ENCODE peak calls at places on chromosome 21, in ten cellular contexts. S is fibroblast of lung, L is AG09309, P is IMR-90, W is left ventricle myocardium inferior, V is PC-9, G is HCT116, M is sigmoid colon, K is colonic mucosa, C is prostate gland. D is an unnamed sample.

GRCh38 chr21:33266050-33266783 is at the start of gene IL10RB:
- DNase-seq in L (no peak), M (peak; percentile 80), C (peak; percentile 73), W (peak; percentile 81), P (peak; percentile 39), S (peak; percentile 54), K (peak; percentile 87), G (no peak), V (peak; percentile 55), D (no peak)

GRCh38 chr21:32929633-32930038 is 96.1 kb upstream of the OLIG2 start:
- DNase-seq in K (no peak), M (no peak), S (no peak), P (no peak), G (no peak), L (no peak), W (no peak), C (no peak), V (no peak), D (no peak)

GRCh38 chr21:21165063-21165645 is 166.9 kb downstream of the NCAM2 start:
- DNase-seq in P (peak; percentile 97), M (no peak), L (peak; percentile 34), G (no peak), W (no peak), S (peak; percentile 99), K (no peak), V (no peak), C (no peak), D (peak; percentile 92)

GRCh38 chr21:30990514-30991304 is 47.6 kb downstream of the KRTAP19-8 start:
- DNase-seq in K (no peak), C (no peak), V (no peak), S (no peak), M (no peak), P (no peak), G (no peak), L (no peak), W (no peak), D (no peak)

GRCh38 chr21:32332463-32332951 is 33.9 kb downstream of the MRAP start:
- DNase-seq in P (no peak), S (peak; percentile 10), W (no peak), M (no peak), C (no peak), V (no peak), K (no peak), G (no peak), L (no peak), D (no peak)

GRCh38 chr21:26918318-26919065 is 48.4 kb downstream of the ADAMTS5 start:
- DNase-seq in M (no peak), C (no peak), V (no peak), K (no peak), S (peak; percentile 15), L (peak; percentile 25), G (no peak), W (no peak), P (peak; percentile 89), D (no peak)

GRCh38 chr21:29208666-29209059 is 78.2 kb downstream of the MAP3K7CL start:
- DNase-seq in V (no peak), K (no peak), G (no peak), S (peak; percentile 96), W (no peak), M (no peak), C (no peak), P (peak; percentile 93), L (no peak), D (peak; percentile 58)

GRCh38 chr21:32794643-32795042 is 23.1 kb upstream of the PAXBP1 start:
- DNase-seq in M (no peak), C (no peak), V (no peak), L (no peak), K (no peak), G (no peak), S (peak; percentile 29), W (no peak), P (no peak), D (no peak)

GRCh38 chr21:45102391-45102932 is 28.1 kb downstream of the ADARB1 start:
- DNase-seq in S (peak; percentile 35), P (no peak), K (peak; percentile 61), C (peak; percentile 48), G (peak; percentile 26), M (no peak), V (peak; percentile 33), L (peak; percentile 55), W (no peak), D (no peak)

GRCh38 chr21:35338281-35338680 is 289.2 kb upstream of the RUNX1 start:
- DNase-seq in P (no peak), M (no peak), V (no peak), W (no peak), S (no peak), G (no peak), C (no peak), L (no peak), K (no peak), D (no peak)

GRCh38 chr21:35333831-35334593 is 284.9 kb upstream of the RUNX1 start:
- DNase-seq in S (no peak), L (no peak), V (no peak), K (no peak), M (no peak), W (peak; percentile 24), C (no peak), G (no peak), P (no peak), D (no peak)

GRCh38 chr21:35337573-35337972 is 288.5 kb upstream of the RUNX1 start:
- DNase-seq in K (no peak), G (no peak), V (no peak), S (no peak), M (no peak), C (no peak), L (no peak), P (no peak), W (no peak), D (no peak)

GRCh38 chr21:35335951-35336446 is 286.9 kb upstream of the RUNX1 start:
- DNase-seq in S (no peak), V (no peak), W (no peak), G (no peak), C (no peak), P (no peak), K (no peak), M (no peak), L (no peak), D (no peak)

DNA sequence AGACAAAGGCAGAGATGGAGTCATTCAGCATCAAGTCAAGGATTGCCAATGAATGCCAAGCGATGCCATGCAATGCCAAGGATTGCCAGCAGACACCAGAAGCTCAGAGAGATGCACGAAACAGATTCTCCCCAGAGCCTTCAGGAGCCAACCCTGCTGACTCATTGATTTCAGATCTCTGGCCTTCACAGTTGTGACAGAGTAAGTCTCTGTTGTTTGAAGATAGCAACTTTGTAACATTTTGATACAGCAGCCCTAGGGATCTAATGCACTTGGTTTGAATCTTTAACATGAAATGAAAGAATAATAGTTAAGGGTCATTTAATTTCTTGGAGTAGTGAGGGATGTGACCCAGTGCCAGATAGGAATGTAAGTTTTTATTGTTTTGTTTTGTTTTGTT is 287.4 kb upstream of the RUNX1 start:
- DNase-seq in K (no peak), W (no peak), S (no peak), P (no peak), V (no peak), G (no peak), L (no peak), C (no peak), M (no peak), D (no peak)
- TF ChIP-seq CTCF in K (no peak), W (no peak), S (no peak), P (no peak), V (no peak), G (no peak), L (no peak), C (no peak), M (no peak), D (no peak)

DNA sequence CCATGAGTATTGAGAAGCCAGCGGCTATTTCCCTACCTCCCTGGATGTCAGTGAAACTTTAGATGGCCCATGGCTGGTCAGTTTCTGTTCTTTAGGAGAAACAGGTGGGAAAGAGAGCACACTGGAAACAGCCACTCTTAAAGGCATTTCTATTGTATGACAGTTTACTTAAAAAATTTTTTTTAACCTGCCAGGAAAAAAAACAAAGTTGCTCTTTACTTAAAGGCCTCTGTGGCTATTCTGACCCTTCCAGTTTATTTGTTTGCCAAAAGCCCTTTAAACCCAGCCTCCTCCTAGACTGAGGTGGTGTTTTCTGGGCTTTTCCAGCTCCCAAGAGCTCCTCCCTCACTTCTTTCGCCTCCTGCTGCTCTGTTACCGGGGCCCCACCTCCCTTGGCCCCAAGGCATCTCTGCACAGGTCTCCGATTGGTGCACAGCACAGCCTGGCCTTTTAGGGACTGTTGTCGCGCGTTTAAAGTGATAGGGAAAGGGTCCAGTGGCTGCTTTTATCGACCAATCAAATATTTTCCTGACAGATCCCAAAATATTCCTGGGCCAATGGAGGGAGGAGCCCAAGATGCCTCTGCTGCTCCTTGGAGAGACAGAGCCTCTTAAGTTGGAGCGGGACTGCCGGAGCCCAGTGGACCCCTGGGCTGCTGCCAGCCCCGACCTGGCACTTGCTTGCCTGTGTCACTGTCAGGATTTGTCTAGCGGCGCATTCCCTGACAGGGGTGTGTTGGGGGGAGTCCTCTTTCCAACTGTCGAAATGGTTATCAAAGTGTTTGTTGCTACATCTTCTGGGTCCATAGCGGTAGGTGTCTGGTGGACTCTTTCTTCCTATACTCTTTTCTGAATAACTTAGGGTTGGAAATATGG is at the start of gene SH3BGR:
- DNase-seq in K (peak; percentile 34), W (peak; percentile 73), V (peak; percentile 24), C (peak; percentile 74), M (peak; percentile 70), G (no peak), S (peak; percentile 17), L (no peak), P (no peak), D (no peak)
- H3K4me3 ChIP-seq in K (no peak within 1 kb of the TSS), W (peak within 1 kb of the TSS; percentile 65), V (no peak within 1 kb of the TSS), C (no peak within 1 kb of the TSS), M (peak within 1 kb of the TSS; percentile 44), G (no peak within 1 kb of the TSS), S (no peak within 1 kb of the TSS), L (no peak within 1 kb of the TSS), P (no peak within 1 kb of the TSS), D (no peak within 1 kb of the TSS)

GRCh38 chr21:43979654-43980053 is 32.5 kb upstream of the TRAPPC10 start:
- DNase-seq in W (no peak), V (no peak), C (no peak), K (no peak), P (no peak), L (no peak), S (no peak), G (no peak), M (no peak), D (no peak)
- TF ChIP-seq CTCF in W (no peak), V (no peak), C (no peak), K (no peak), P (peak; percentile 11), L (peak; percentile 7), S (no peak), G (no peak), M (no peak), D (no peak)

DNA sequence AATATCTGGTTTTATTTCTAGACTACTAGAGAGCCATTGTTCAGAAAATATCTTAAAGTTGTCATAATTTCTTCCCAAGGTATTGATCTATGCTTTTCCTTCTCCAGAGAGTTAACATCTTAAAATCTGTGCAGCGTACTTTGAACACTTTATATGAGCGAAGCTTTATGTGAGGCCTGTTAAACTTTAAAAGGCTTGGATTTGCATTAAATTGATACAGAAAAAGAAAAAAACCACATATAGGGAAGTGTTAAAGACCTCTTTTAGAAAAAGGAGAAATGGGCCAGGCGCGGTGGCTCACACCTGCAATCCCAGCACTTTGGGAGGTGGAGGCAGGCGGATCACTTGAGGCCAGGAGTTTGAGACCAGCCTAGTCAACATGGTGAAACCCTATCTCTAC is 59.2 kb upstream of the MORC3 start:
- DNase-seq in S (no peak), V (no peak), K (no peak), G (no peak), M (no peak), C (no peak), L (no peak), W (no peak), P (no peak), D (no peak)
- H3K4me3 ChIP-seq in S (no peak overlapping the region), V (no peak overlapping the region), K (peak overlapping the region; percentile 14), G (no peak overlapping the region), M (peak overlapping the region; percentile 54), C (no peak overlapping the region), L (no peak overlapping the region), W (peak overlapping the region; percentile 61), P (no peak overlapping the region), D (no peak overlapping the region)